ENCODE peak calls at places on chromosomes 11 and 22, in ten cellular contexts. Y is posterior cingulate gyrus; O is stimulated activated CD4-positive, alpha-beta T cell treated with anti-CD3 and anti-CD28 coated beads, Interleukin-1b, Interleukin-23, amount 100 ng/mL, for 48 hours; P is GM19239; Z is IMR-90; U is HCT116; F is transverse colon; W is uterus; A is NAMALWA; I is activated T-cell treated with anti-CD3 and anti-CD28 coated beads, Interleukin-2, amount 50 U/mL, for 24 hours. R is an unnamed sample.

GRCh38 chr11:28858076-28858475 is 749.9 kb downstream of the METTL15 start:
- DNase-seq in Y (no peak), O (no peak), P (no peak), Z (peak; percentile 16), U (no peak), F (no peak), W (no peak), A (no peak), I (no peak), R (no peak)

GRCh38 chr11:22792497-22792896 is 37.1 kb downstream of the SVIP start:
- DNase-seq in Y (peak; percentile 69), O (no peak), P (no peak), Z (peak; percentile 86), U (peak; percentile 83), F (no peak), W (no peak), A (no peak), I (no peak), R (peak; percentile 62)

GRCh38 chr22:44463151-44463550 is 34.9 kb downstream of the RTL6 start:
- DNase-seq in Y (no peak), O (no peak), P (no peak), Z (no peak), U (no peak), F (no peak), W (no peak), A (no peak), I (no peak), R (no peak)

GRCh38 chr11:36349345-36350136 is 53.5 kb downstream of the PRR5L start:
- DNase-seq in Y (no peak), O (no peak), P (no peak), Z (no peak), U (no peak), F (no peak), W (no peak), A (no peak), I (no peak), R (no peak)

GRCh38 chr11:126210871-126211235 is 597 bp downstream of the RPUSD4 start:
- DNase-seq in Y (no peak), O (no peak), P (no peak), Z (no peak), U (no peak), F (no peak), W (no peak), A (no peak), I (no peak), R (no peak)

GRCh38 chr11:47714554-47715081 is 551 bp downstream of the AGBL2 start:
- DNase-seq in Y (no peak), O (no peak), P (peak; percentile 8), Z (no peak), U (no peak), F (peak; percentile 18), W (peak; percentile 20), A (peak; percentile 19), I (peak; percentile 51), R (peak; percentile 16)

GRCh38 chr11:64088159-64089026 is 52.7 kb downstream of the FLRT1 start:
- DNase-seq in Y (no peak), O (no peak), P (no peak), Z (no peak), U (peak; percentile 6), F (no peak), W (no peak), A (peak; percentile 49), I (no peak), R (no peak)

GRCh38 chr22:27159716-27160295 is 502.4 kb downstream of the MIAT start:
- DNase-seq in Y (no peak), O (no peak), P (no peak), Z (no peak), U (no peak), F (no peak), W (no peak), A (no peak), I (no peak), R (no peak)

GRCh38 chr22:43346521-43346929 is 3.4 kb upstream of the SCUBE1 start:
- DNase-seq in Y (peak; percentile 44), O (peak; percentile 52), P (peak; percentile 75), Z (no peak), U (peak; percentile 42), F (peak; percentile 61), W (peak; percentile 51), A (peak; percentile 67), I (peak; percentile 78), R (no peak)

GRCh38 chr22:29580200-29580810 is 608 bp downstream of the NIPSNAP1 start:
- DNase-seq in Y (no peak), O (peak; percentile 14), P (no peak), Z (no peak), U (no peak), F (peak; percentile 33), W (no peak), A (no peak), I (no peak), R (no peak)

GRCh38 chr11:36153581-36153980 is 135.6 kb downstream of the COMMD9 start:
- DNase-seq in Y (no peak), O (no peak), P (no peak), Z (peak; percentile 35), U (no peak), F (no peak), W (no peak), A (no peak), I (no peak), R (no peak)

GRCh38 chr11:95241673-95242072 is 10.7 kb upstream of the SESN3 start:
- DNase-seq in Y (no peak), O (no peak), P (no peak), Z (no peak), U (no peak), F (no peak), W (no peak), A (peak; percentile 29), I (no peak), R (no peak)

GRCh38 chr11:83724704-83725114 is 438.5 kb upstream of the CCDC90B start:
- DNase-seq in Y (no peak), O (no peak), P (no peak), Z (no peak), U (no peak), F (no peak), W (peak; percentile 34), A (peak; percentile 30), I (no peak), R (no peak)

GRCh38 chr22:19960491-19961200 is 19.0 kb upstream of the TXNRD2 start:
- DNase-seq in Y (no peak), O (no peak), P (no peak), Z (no peak), U (no peak), F (no peak), W (no peak), A (no peak), I (no peak), R (no peak)

GRCh38 chr11:58771458-58771855 is 39.7 kb upstream of the GLYAT start:
- DNase-seq in Y (no peak), O (no peak), P (no peak), Z (no peak), U (no peak), F (no peak), W (no peak), A (no peak), I (no peak), R (no peak)

GRCh38 chr11:61975638-61976419 is 8.4 kb upstream of the FTH1 start:
- DNase-seq in Y (no peak), O (no peak), P (no peak), Z (no peak), U (no peak), F (no peak), W (no peak), A (no peak), I (no peak), R (no peak)

GRCh38 chr11:132422725-132423124 is 1052.3 kb downstream of the NTM start:
- DNase-seq in Y (no peak), O (no peak), P (no peak), Z (no peak), U (no peak), F (no peak), W (no peak), A (no peak), I (no peak), R (no peak)

GRCh38 chr11:83192846-83193245 is 666 bp upstream of the ANKRD42 start:
- DNase-seq in Y (no peak), O (no peak), P (no peak), Z (no peak), U (no peak), F (no peak), W (no peak), A (no peak), I (no peak), R (no peak)

R was measured in astrocyte of the spinal cord.